ENCODE peak calls at places on chromosomes 3 and 15, in eight cellular contexts. D is breast epithelium, F is psoas muscle, Y is nephron progenitor cell, E is fibroblast of mammary gland, P is HFFc6, X is WTC11, G is GM13977. I is an unnamed sample.

GRCh38 chr3:189099031-189099471 is 72.7 kb upstream of the TPRG1 start:
- DNase-seq in P (no peak), F (peak), D (peak), X (no peak), E (peak), G (no peak), Y (no peak), I (no peak)

GRCh38 chr15:68315495-68316007 is 38.0 kb downstream of the FEM1B start:
- DNase-seq in P (no peak), F (no peak), D (peak), X (peak), Y (peak), E (no peak), G (no peak), I (peak)

GRCh38 chr15:49421991-49422390 is 1.1 kb upstream of the FGF7 start:
- DNase-seq in Y (peak), P (peak), F (peak), G (peak), D (no peak), E (peak), X (peak), I (no peak)

GRCh38 chr15:37416103-37416502 is 315.8 kb upstream of the MEIS2 start:
- DNase-seq in P (no peak), D (no peak), G (no peak), E (no peak), Y (no peak), X (no peak), F (no peak), I (no peak)

GRCh38 chr3:17166369-17166768 is 281.6 kb downstream of the PLCL2 start:
- DNase-seq in P (no peak), X (no peak), G (no peak), D (no peak), Y (no peak), F (no peak), E (no peak), I (no peak)

GRCh38 chr3:83426311-83426710 is 1532.5 kb upstream of the CADM2 start:
- DNase-seq in Y (no peak), P (no peak), E (no peak), G (no peak), D (no peak), X (no peak), F (no peak), I (no peak)

GRCh38 chr15:94164202-94164807 is 67.1 kb upstream of the MCTP2 start:
- DNase-seq in D (no peak), X (peak), E (peak), P (peak), G (peak), F (peak), Y (peak), I (no peak)

GRCh38 chr3:112351036-112351435 is 18.1 kb downstream of the CD200 start:
- DNase-seq in D (no peak), P (no peak), X (no peak), Y (no peak), E (no peak), F (no peak), G (no peak), I (no peak)

GRCh38 chr3:69385723-69386483 is at the start of gene FRMD4B:
- DNase-seq in E (peak), Y (peak), P (no peak), F (peak), X (peak), D (peak), G (peak), I (no peak)

GRCh38 chr3:32399030-32399620 is 7.5 kb downstream of the CMTM7 start:
- DNase-seq in F (no peak), G (peak), Y (peak), E (peak), X (no peak), D (no peak), P (peak), I (no peak)

GRCh38 chr3:117052356-117052755 is 342.8 kb downstream of the TUSC7 start:
- DNase-seq in G (no peak), Y (no peak), D (no peak), P (no peak), E (peak), X (no peak), F (no peak), I (no peak)

GRCh38 chr15:31271706-31272557 is 54.7 kb upstream of the KLF13 start:
- DNase-seq in F (no peak), D (peak), X (peak), Y (no peak), G (no peak), E (no peak), P (no peak), I (peak)

GRCh38 chr15:40894689-40895308 is 549 bp downstream of the VPS18 start:
- DNase-seq in E (peak), F (peak), X (peak), P (peak), D (no peak), Y (peak), G (peak), I (no peak)

GRCh38 chr3:58034738-58035511 is 26.7 kb downstream of the FLNB start:
- DNase-seq in E (no peak), G (peak), Y (no peak), F (no peak), X (no peak), D (no peak), P (no peak), I (no peak)

GRCh38 chr3:47367631-47368030 is 13.2 kb upstream of the PTPN23 start:
- DNase-seq in P (no peak), X (no peak), F (no peak), D (no peak), G (no peak), Y (no peak), E (no peak), I (no peak)

GRCh38 chr3:193418576-193419373 is 40.2 kb upstream of the ATP13A5 start:
- DNase-seq in F (no peak), Y (no peak), X (no peak), G (no peak), D (no peak), P (no peak), E (no peak), I (no peak)

GRCh38 chr15:59292393-59292792 is 80.3 kb downstream of the MYO1E start:
- DNase-seq in G (no peak), P (no peak), Y (no peak), F (no peak), X (no peak), E (no peak), D (no peak), I (no peak)

GRCh38 chr3:114035896-114036295 is 20.4 kb downstream of the CCDC191 start:
- DNase-seq in F (no peak), P (no peak), G (no peak), E (peak), X (no peak), Y (no peak), D (no peak), I (no peak)

GRCh38 chr3:72942427-72942826 is 54.2 kb upstream of the PPP4R2 start:
- DNase-seq in X (no peak), Y (no peak), D (no peak), F (no peak), P (no peak), E (no peak), G (no peak), I (no peak)

GRCh38 chr3:52176951-52177700 is 20.8 kb upstream of the ALAS1 start:
- DNase-seq in X (no peak), F (peak), G (no peak), P (no peak), Y (no peak), D (peak), E (no peak), I (no peak)

GRCh38 chr3:17030956-17031652 is 146.3 kb downstream of the PLCL2 start:
- DNase-seq in X (no peak), E (peak), F (no peak), G (no peak), D (no peak), Y (no peak), P (no peak), I (no peak)

GRCh38 chr15:71885390-71885789 is 75.0 kb downstream of the NR2E3 start:
- DNase-seq in X (no peak), F (no peak), E (no peak), P (no peak), Y (no peak), G (no peak), D (no peak), I (no peak)

GRCh38 chr3:158711886-158712285 is 20.4 kb downstream of the RARRES1 start:
- DNase-seq in F (no peak), P (peak), Y (no peak), G (no peak), D (no peak), E (peak), X (no peak), I (no peak)

GRCh38 chr3:123767020-123767394 is 117.1 kb downstream of the MYLK start:
- DNase-seq in D (no peak), E (no peak), G (no peak), X (no peak), Y (no peak), F (no peak), P (no peak), I (no peak)
- TF ChIP-seq CTCF in D (no peak), E (no peak), G (no peak), X (no peak), Y (no peak), F (no peak), P (no peak), I (no peak)

GRCh38 chr3:49333091-49333490 is 6.8 kb downstream of the USP4 start:
- DNase-seq in G (no peak), X (no peak), P (no peak), F (no peak), Y (no peak), E (no peak), D (no peak), I (no peak)

GRCh38 chr3:49324768-49325167 is 15.1 kb downstream of the USP4 start:
- DNase-seq in X (no peak), Y (no peak), P (no peak), F (no peak), E (no peak), G (no peak), D (no peak), I (no peak)

GRCh38 chr3:49329201-49329600 is 10.7 kb downstream of the USP4 start:
- DNase-seq in Y (no peak), E (no peak), D (no peak), G (no peak), F (no peak), P (no peak), X (no peak), I (no peak)

GRCh38 chr3:49327485-49327884 is 12.4 kb downstream of the USP4 start:
- DNase-seq in X (no peak), E (peak), P (no peak), F (no peak), D (no peak), Y (no peak), G (no peak), I (no peak)
- TF ChIP-seq CTCF in X (peak), E (peak), P (peak), F (no peak), D (no peak), Y (no peak), G (peak), I (no peak)

GRCh38 chr3:78257956-78258530 is 1218.1 kb downstream of the ROBO2 start:
- DNase-seq in D (no peak), X (no peak), F (no peak), P (no peak), G (no peak), Y (no peak), E (no peak), I (no peak)

GRCh38 chr3:78258798-78259197 is 1218.9 kb downstream of the ROBO2 start:
- DNase-seq in Y (no peak), X (no peak), F (no peak), G (no peak), E (peak), P (peak), D (no peak), I (no peak)

GRCh38 chr3:78253860-78254259 is 1214.0 kb downstream of the ROBO2 start:
- DNase-seq in G (no peak), P (no peak), E (no peak), D (no peak), Y (no peak), F (no peak), X (no peak), I (no peak)

GRCh38 chr3:78256123-78256522 is 1216.2 kb downstream of the ROBO2 start:
- DNase-seq in D (no peak), F (no peak), Y (no peak), P (no peak), G (no peak), X (no peak), E (no peak), I (no peak)

DNA sequence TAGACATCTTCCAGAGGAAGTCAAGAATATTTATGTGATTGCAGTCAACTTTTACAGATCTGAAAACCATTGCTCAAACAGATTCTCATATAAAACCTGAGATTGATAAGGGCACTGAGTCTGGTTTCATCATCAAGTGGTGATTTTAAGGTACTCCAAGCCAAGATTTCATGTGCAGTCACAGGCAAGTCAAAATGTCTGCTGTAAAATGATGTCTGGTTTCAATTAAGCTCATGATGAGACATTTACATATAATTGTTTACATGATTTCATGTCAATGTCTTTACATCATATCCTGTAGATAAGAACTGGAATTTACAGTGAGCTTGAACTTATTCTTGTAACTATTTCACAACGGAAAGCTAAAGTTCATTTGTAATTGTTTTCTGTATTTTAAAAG is 1215.5 kb downstream of the ROBO2 start:
- DNase-seq in E (peak), G (no peak), P (peak), D (no peak), Y (no peak), F (no peak), X (no peak), I (no peak)
- TF ChIP-seq CTCF in E (no peak), G (no peak), P (peak), D (no peak), Y (no peak), F (no peak), X (no peak), I (no peak)

GRCh38 chr15:28884151-28884940 is 1.4 kb upstream of the APBA2 start:
- DNase-seq in G (no peak), Y (no peak), E (no peak), F (no peak), D (no peak), X (no peak), P (no peak), I (no peak)

GRCh38 chr15:28880680-28881079 is 5.1 kb upstream of the APBA2 start:
- DNase-seq in X (no peak), F (no peak), E (no peak), G (no peak), P (no peak), D (no peak), Y (no peak), I (no peak)

GRCh38 chr15:28881170-28881569 is 4.6 kb upstream of the APBA2 start:
- DNase-seq in Y (no peak), E (peak), X (no peak), P (no peak), G (no peak), F (no peak), D (no peak), I (no peak)

GRCh38 chr15:28879551-28879950 is 6.2 kb upstream of the APBA2 start:
- DNase-seq in P (no peak), G (no peak), E (no peak), D (no peak), X (no peak), F (no peak), Y (no peak), I (no peak)

GRCh38 chr15:28881600-28881999 is 4.2 kb upstream of the APBA2 start:
- DNase-seq in P (no peak), G (no peak), D (no peak), F (no peak), Y (no peak), X (no peak), E (no peak), I (no peak)
- TF ChIP-seq CTCF in P (no peak), G (no peak), D (no peak), F (no peak), Y (no peak), X (no peak), E (no peak), I (no peak)

GRCh38 chr3:409011-409410 is 212.4 kb downstream of the CHL1 start:
- DNase-seq in P (no peak), Y (no peak), X (no peak), D (no peak), G (no peak), E (no peak), F (no peak), I (no peak)

GRCh38 chr3:411183-411681 is 214.7 kb downstream of the CHL1 start:
- DNase-seq in Y (no peak), X (no peak), F (no peak), G (no peak), P (no peak), D (no peak), E (no peak), I (no peak)

DNA sequence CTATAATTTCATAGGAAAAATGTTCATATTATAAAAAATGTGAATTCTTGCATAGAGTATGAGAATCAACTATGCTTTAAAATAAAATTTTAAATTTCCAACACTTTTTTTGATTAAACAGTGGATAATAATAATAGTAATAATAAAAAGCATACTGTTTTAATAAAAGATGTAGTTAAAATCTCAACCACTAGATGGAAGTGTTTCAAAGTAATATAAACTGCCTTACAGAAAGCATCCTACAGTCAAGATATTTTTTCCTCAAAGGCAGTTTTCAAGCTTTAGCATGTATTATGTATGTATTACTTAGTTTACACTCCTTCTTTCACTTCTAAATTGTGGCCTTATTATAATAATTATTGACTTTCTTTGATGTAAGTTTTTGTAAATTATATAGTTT is 217.5 kb downstream of the CHL1 start:
- DNase-seq in G (no peak), Y (no peak), P (no peak), E (peak), D (no peak), X (no peak), F (no peak), I (no peak)
- TF ChIP-seq CTCF in G (peak), Y (peak), P (peak), E (peak), D (peak), X (no peak), F (peak), I (no peak)

GRCh38 chr15:80739919-80740318 is 39.3 kb upstream of the CEMIP start:
- DNase-seq in X (no peak), D (no peak), Y (no peak), P (no peak), G (no peak), E (no peak), F (no peak), I (no peak)
- TF ChIP-seq CTCF in X (no peak), D (no peak), Y (no peak), P (no peak), G (no peak), E (no peak), F (no peak), I (no peak)